ENCODE peak calls at places on chromosomes 5 and 9, in nine cellular contexts. L is left ventricle myocardium inferior, X is tibial nerve, V is pancreas, N is GM12878, Q is fibroblast of lung, Y is tibial artery, Z is lung, A is upper lobe of right lung. B is an unnamed sample.

GRCh38 chr5:139696894-139697658 is 48.9 kb downstream of the CXXC5 start:
- DNase-seq in Q (peak; percentile 95), L (peak; percentile 84), X (peak; percentile 66), N (no peak), Z (peak; percentile 65), A (peak; percentile 84), V (peak; percentile 83), Y (peak; percentile 92), B (peak; percentile 62)

GRCh38 chr5:120314201-120314600 is 149.9 kb upstream of the PRR16 start:
- DNase-seq in V (no peak), X (no peak), Z (no peak), Q (peak; percentile 12), Y (no peak), N (no peak), L (no peak), A (no peak), B (no peak)

GRCh38 chr5:17113174-17113941 is 104.1 kb upstream of the BASP1 start:
- DNase-seq in Q (peak; percentile 97), X (no peak), Y (no peak), A (no peak), N (no peak), Z (no peak), V (no peak), L (no peak), B (no peak)

GRCh38 chr5:173327948-173328895 is at the start of gene STC2:
- DNase-seq in X (peak; percentile 40), Z (no peak), L (peak; percentile 83), Y (peak; percentile 83), V (peak; percentile 92), Q (peak; percentile 78), A (no peak), N (peak; percentile 15), B (no peak)

GRCh38 chr9:14309403-14309802 is 4.5 kb downstream of the NFIB start:
- DNase-seq in L (no peak), X (no peak), Q (peak; percentile 96), A (no peak), Y (no peak), V (no peak), N (no peak), Z (no peak), B (no peak)

GRCh38 chr5:135921388-135921787 is 25.7 kb upstream of the IL9 start:
- DNase-seq in V (no peak), L (no peak), Y (no peak), A (no peak), Q (no peak), X (no peak), N (no peak), Z (no peak), B (no peak)

GRCh38 chr9:76099516-76099915 is 209.0 kb downstream of the PCSK5 start:
- DNase-seq in Q (no peak), A (no peak), N (no peak), Z (no peak), L (no peak), Y (no peak), X (no peak), V (no peak), B (no peak)

GRCh38 chr5:83632874-83633273 is 87.8 kb downstream of the HAPLN1 start:
- DNase-seq in N (no peak), A (no peak), L (no peak), Y (no peak), Q (peak; percentile 87), X (no peak), Z (no peak), V (no peak), B (no peak)

GRCh38 chr5:43631182-43631910 is 28.4 kb downstream of the NNT start:
- DNase-seq in A (no peak), L (peak; percentile 19), Y (no peak), X (peak; percentile 77), Q (peak; percentile 73), Z (peak; percentile 41), V (peak; percentile 52), N (peak; percentile 33), B (no peak)

GRCh38 chr9:81318571-81318970 is 370.8 kb downstream of the TLE1 start:
- DNase-seq in V (no peak), Z (no peak), A (no peak), L (no peak), Q (peak; percentile 78), N (no peak), Y (no peak), X (no peak), B (no peak)

GRCh38 chr5:147140558-147140957 is 94.3 kb upstream of the STK32A start:
- DNase-seq in N (no peak), L (no peak), Q (no peak), X (no peak), V (no peak), A (no peak), Y (no peak), Z (no peak), B (no peak)

GRCh38 chr9:22447607-22448305 is 1.1 kb downstream of the DMRTA1 start:
- DNase-seq in L (no peak), Y (no peak), Q (peak; percentile 2), Z (no peak), X (no peak), V (no peak), A (no peak), N (no peak), B (no peak)

GRCh38 chr5:113381791-113382190 is 53.0 kb downstream of the TSSK1B start:
- DNase-seq in Y (no peak), Q (peak; percentile 47), Z (no peak), A (no peak), V (no peak), N (no peak), X (no peak), L (no peak), B (no peak)

GRCh38 chr9:34363619-34364351 is 12.9 kb downstream of the MYORG start:
- DNase-seq in Q (no peak), L (peak; percentile 49), A (peak; percentile 38), Y (peak; percentile 60), X (no peak), N (no peak), V (no peak), Z (no peak), B (no peak)

GRCh38 chr5:14552017-14552416 is 29.6 kb upstream of the OTULINL start:
- DNase-seq in Q (no peak), Y (no peak), L (no peak), X (peak; percentile 41), N (no peak), V (no peak), A (no peak), Z (no peak), B (no peak)

GRCh38 chr5:141475625-141476131 is at the start of gene PCDHGC3:
- DNase-seq in N (peak; percentile 40), Z (peak; percentile 89), Q (peak; percentile 95), A (peak; percentile 91), L (peak; percentile 92), V (peak; percentile 88), X (peak; percentile 84), Y (peak; percentile 96), B (peak; percentile 81)

GRCh38 chr5:33968133-33969005 is 16.1 kb downstream of the SLC45A2 start:
- DNase-seq in Y (no peak), Q (no peak), L (no peak), X (no peak), V (no peak), Z (no peak), A (no peak), N (no peak), B (no peak)

GRCh38 chr5:142316051-142316450 is 8.8 kb downstream of the SPRY4 start:
- DNase-seq in Y (no peak), A (no peak), L (no peak), Q (peak; percentile 48), V (no peak), N (no peak), X (no peak), Z (no peak), B (no peak)

GRCh38 chr9:111038336-111039202 is at the start of gene LPAR1:
- DNase-seq in L (peak; percentile 69), X (peak; percentile 78), V (peak; percentile 32), Y (peak; percentile 84), Q (peak; percentile 65), N (no peak), Z (peak; percentile 46), A (peak; percentile 77), B (no peak)

GRCh38 chr5:9282211-9282610 is 263.7 kb downstream of the SEMA5A start:
- DNase-seq in A (no peak), L (no peak), Y (no peak), Z (no peak), Q (no peak), N (no peak), X (no peak), V (no peak), B (no peak)

DNA sequence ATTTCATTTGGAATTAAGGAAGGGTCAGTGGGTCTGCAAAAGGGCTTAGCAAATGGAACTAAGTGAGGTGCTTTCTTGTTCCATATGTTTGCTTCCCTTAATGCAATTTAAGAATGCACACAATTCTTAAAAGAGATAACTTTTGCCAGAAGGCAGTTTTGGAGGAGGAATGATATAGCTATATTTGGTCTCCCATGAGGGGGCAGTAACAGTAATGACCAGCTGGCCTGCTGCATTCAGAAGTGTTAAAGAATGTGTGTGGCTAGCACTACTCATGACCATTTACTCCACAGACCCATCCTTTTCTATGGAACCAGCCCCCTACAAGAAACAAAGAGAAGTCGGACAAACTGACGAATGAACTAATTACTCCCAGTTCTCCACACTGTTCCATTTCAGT is 638.9 kb downstream of the RAB3C start:
- DNase-seq in Y (no peak), N (no peak), Q (no peak), Z (no peak), A (no peak), L (no peak), X (no peak), V (no peak), B (no peak)
- TF ChIP-seq CTCF in Y (no peak), N (no peak), Q (no peak), Z (no peak), A (no peak), L (no peak), X (no peak), V (no peak), B (no peak)

GRCh38 chr9:132243156-132244074 is 81.6 kb downstream of the NTNG2 start:
- DNase-seq in V (peak; percentile 83), L (no peak), Z (no peak), Q (no peak), X (no peak), Y (no peak), A (peak; percentile 60), N (no peak), B (no peak)
- H3K4me3 ChIP-seq in V (no peak overlapping the region), L (peak overlapping the region; percentile 75), Z (no peak overlapping the region), Q (no peak overlapping the region), X (no peak overlapping the region), Y (no peak overlapping the region), A (no peak overlapping the region), N (no peak overlapping the region), B (no peak overlapping the region)

GRCh38 chr5:149414405-149415244 is 35.5 kb upstream of the IL17B start:
- DNase-seq in V (no peak), Y (peak; percentile 86), Q (peak; percentile 66), L (peak; percentile 67), A (no peak), Z (no peak), N (no peak), X (no peak), B (no peak)
- H3K27ac ChIP-seq in V (no peak overlapping the region), Y (peak overlapping the region; percentile 90), Q (peak overlapping the region; percentile 84), L (peak overlapping the region; percentile 95), A (peak overlapping the region; percentile 7), Z (peak overlapping the region; percentile 70), N (no peak overlapping the region), X (no peak overlapping the region), B (peak overlapping the region; percentile 97)

DNA sequence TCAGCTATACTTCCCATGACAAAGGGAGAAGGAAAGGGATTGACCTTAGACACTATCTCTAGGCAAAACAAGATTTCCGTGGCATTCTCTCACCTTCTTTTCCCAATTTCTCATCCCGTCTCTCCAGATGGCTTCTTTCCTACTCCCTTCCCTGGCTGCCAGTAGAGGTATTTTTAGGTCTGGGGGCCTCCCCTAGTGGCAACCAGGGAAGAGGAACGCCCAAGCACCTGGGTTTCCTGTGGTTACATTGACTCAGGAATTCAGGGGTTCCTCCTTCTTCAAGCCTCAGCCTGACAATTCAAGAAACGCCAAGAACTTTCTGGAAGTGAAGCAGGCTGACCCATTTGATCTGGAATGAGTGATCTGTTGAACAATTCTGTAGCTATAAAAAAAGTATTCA is 111.5 kb upstream of the OSMR start:
- DNase-seq in V (no peak), L (no peak), Y (no peak), Z (no peak), A (no peak), N (no peak), Q (no peak), X (no peak), B (no peak)
- TF ChIP-seq CTCF in V (no peak), L (no peak), Y (no peak), Z (no peak), A (no peak), N (no peak), Q (no peak), X (no peak), B (no peak)